ENCODE peak calls at places on chromosomes 16 and 17, in six cellular contexts. One of them, this sample, is unnamed.

GRCh38 chr17:81253358-81254131 is 14.4 kb downstream of the NDUFAF8 start:
- DNase-seq in heart left ventricle: no peak
- DNase-seq in K562: peak; percentile 73
- DNase-seq in body of pancreas: peak; percentile 48
- DNase-seq in uterus: peak; percentile 53
- DNase-seq in stomach: peak; percentile 57
- DNase-seq in this sample: peak; percentile 40

GRCh38 chr17:17186551-17187505 is 19.3 kb downstream of the PLD6 start:
- DNase-seq in uterus: no peak
- DNase-seq in stomach: no peak
- DNase-seq in heart left ventricle: no peak
- DNase-seq in body of pancreas: no peak
- DNase-seq in K562: no peak
- DNase-seq in this sample: no peak

GRCh38 chr16:85389679-85390470 is 223.2 kb upstream of the GSE1 start:
- DNase-seq in stomach: no peak
- DNase-seq in heart left ventricle: no peak
- DNase-seq in body of pancreas: no peak
- DNase-seq in K562: no peak
- DNase-seq in uterus: no peak
- DNase-seq in this sample: no peak

GRCh38 chr17:35540589-35541404 is 3.3 kb upstream of the SLFN12L start:
- DNase-seq in body of pancreas: no peak
- DNase-seq in uterus: peak; percentile 30
- DNase-seq in heart left ventricle: peak; percentile 57
- DNase-seq in stomach: peak; percentile 41
- DNase-seq in K562: no peak
- DNase-seq in this sample: peak; percentile 81

GRCh38 chr17:81470944-81471803 is 41.4 kb downstream of the ACTG1 start:
- DNase-seq in K562: no peak
- DNase-seq in body of pancreas: no peak
- DNase-seq in stomach: no peak
- DNase-seq in heart left ventricle: no peak
- DNase-seq in uterus: no peak
- DNase-seq in this sample: no peak

GRCh38 chr17:40425741-40426140 is 8.0 kb upstream of the TOP2A start:
- DNase-seq in uterus: no peak
- DNase-seq in body of pancreas: no peak
- DNase-seq in K562: no peak
- DNase-seq in heart left ventricle: no peak
- DNase-seq in stomach: no peak
- DNase-seq in this sample: no peak

GRCh38 chr17:75695141-75695829 is 26.0 kb upstream of the ITGB4 start:
- DNase-seq in stomach: no peak
- DNase-seq in heart left ventricle: no peak
- DNase-seq in K562: no peak
- DNase-seq in body of pancreas: no peak
- DNase-seq in uterus: no peak
- DNase-seq in this sample: no peak

GRCh38 chr16:21590287-21590686 is 9.1 kb upstream of the METTL9 start:
- DNase-seq in stomach: no peak
- DNase-seq in heart left ventricle: no peak
- DNase-seq in body of pancreas: no peak
- DNase-seq in K562: no peak
- DNase-seq in uterus: no peak
- DNase-seq in this sample: no peak

GRCh38 chr16:57178793-57179212 is 7.0 kb downstream of the PSME3IP1 start:
- DNase-seq in body of pancreas: no peak
- DNase-seq in stomach: no peak
- DNase-seq in heart left ventricle: no peak
- DNase-seq in uterus: no peak
- DNase-seq in K562: no peak
- DNase-seq in this sample: no peak

DNA sequence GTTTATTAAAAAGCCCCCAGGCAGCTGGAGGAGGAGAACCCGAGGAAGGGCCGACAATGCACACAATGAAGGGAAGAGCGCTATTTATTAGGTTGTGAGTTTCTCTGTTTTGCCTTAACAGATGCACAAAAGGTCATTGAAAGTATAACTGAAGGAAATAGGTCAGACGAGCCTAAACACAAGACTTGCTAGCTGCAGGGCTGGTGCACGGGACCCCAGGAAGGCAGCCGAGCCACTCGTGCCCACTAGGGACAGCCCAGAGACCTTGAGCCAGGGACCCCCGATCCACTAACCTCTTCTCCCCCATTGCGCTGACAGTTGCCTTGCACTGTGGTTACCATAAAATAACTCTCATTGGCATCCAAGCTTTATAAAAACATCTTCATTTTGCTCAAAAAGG is 11.3 kb downstream of the LITAFD start:
- DNase-seq in K562: no peak
- DNase-seq in heart left ventricle: no peak
- DNase-seq in uterus: no peak
- DNase-seq in stomach: no peak
- DNase-seq in body of pancreas: no peak
- DNase-seq in this sample: no peak
- TF ChIP-seq POLR2A in K562: no peak
- TF ChIP-seq POLR2A in heart left ventricle: no peak
- TF ChIP-seq POLR2A in uterus: no peak
- TF ChIP-seq POLR2A in stomach: no peak
- TF ChIP-seq POLR2A in body of pancreas: no peak
- TF ChIP-seq POLR2A in this sample: no peak

DNA sequence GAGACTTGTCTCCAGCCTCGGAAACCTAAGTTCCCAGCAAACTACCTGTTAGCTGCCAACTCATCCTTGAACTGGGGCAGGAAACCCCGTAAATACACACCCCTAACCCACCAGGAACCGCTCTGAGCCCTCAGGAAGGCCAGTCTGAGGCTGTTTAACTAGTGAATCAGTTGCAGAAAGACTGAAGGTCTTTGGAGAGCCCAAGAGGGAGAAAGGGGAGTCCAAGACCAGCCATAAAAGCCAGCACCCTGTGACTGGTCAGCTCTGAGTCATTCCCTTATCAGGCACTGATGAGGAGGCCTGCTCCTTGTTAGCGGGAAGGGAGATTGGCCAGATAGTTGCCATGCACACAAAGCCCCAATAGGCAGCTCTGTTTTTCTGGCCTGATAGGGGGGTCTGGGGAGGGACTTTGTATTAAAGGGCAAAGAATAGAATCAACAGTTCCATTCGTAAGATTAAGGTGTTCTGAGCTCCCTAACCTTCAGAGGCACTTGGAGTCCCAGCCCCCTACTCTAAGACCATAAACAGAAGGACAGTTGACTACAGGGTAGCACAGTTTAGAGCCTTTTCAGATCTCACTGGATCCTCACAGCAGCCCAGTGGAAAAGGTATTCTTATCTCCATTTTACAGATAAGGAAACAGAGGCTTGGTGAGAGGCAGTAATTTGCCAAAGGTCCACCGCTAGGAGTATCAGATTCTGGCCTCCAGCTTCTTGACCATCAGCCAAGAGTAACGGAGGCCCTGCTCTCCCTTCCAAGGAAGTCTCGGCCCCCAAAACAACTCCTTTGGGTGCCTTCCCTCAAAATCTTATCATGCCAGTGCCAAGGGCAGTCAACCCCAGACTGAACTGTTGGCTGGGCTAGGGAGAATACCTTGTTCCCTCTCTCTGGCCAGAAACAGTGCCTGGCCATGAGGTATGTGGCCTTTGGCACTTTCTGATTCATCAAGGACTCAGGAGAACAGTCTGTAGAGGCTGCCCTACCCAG is 2.2 kb upstream of the KRT19 start:
- DNase-seq in stomach: peak; percentile 65
- DNase-seq in body of pancreas: no peak
- DNase-seq in uterus: peak; percentile 90
- DNase-seq in K562: peak; percentile 88
- DNase-seq in heart left ventricle: peak; percentile 16
- DNase-seq in this sample: peak; percentile 90
- TF ChIP-seq POLR2A in stomach: no peak
- TF ChIP-seq POLR2A in body of pancreas: no peak
- TF ChIP-seq POLR2A in uterus: peak; percentile 36
- TF ChIP-seq POLR2A in K562: no peak
- TF ChIP-seq POLR2A in heart left ventricle: no peak
- TF ChIP-seq POLR2A in this sample: no peak

GRCh38 chr17:7548585-7549400 is at the start of gene TNFSF12:
- DNase-seq in heart left ventricle: peak; percentile 87
- DNase-seq in stomach: peak; percentile 55
- DNase-seq in uterus: peak; percentile 68
- DNase-seq in K562: peak; percentile 73
- DNase-seq in body of pancreas: peak; percentile 61
- DNase-seq in this sample: no peak
- TF ChIP-seq POLR2A in heart left ventricle: peak; percentile 61
- TF ChIP-seq POLR2A in stomach: no peak
- TF ChIP-seq POLR2A in uterus: peak; percentile 9
- TF ChIP-seq POLR2A in K562: no peak
- TF ChIP-seq POLR2A in body of pancreas: peak; percentile 51
- TF ChIP-seq POLR2A in this sample: no peak

GRCh38 chr16:87404764-87405625 is 12.9 kb downstream of the MAP1LC3B start:
- DNase-seq in stomach: no peak
- DNase-seq in uterus: no peak
- DNase-seq in body of pancreas: no peak
- DNase-seq in K562: no peak
- DNase-seq in heart left ventricle: no peak
- DNase-seq in this sample: no peak
- TF ChIP-seq POLR2A in stomach: no peak
- TF ChIP-seq POLR2A in uterus: no peak
- TF ChIP-seq POLR2A in body of pancreas: no peak
- TF ChIP-seq POLR2A in K562: peak; percentile 65
- TF ChIP-seq POLR2A in heart left ventricle: no peak
- TF ChIP-seq POLR2A in this sample: peak; percentile 12

DNA sequence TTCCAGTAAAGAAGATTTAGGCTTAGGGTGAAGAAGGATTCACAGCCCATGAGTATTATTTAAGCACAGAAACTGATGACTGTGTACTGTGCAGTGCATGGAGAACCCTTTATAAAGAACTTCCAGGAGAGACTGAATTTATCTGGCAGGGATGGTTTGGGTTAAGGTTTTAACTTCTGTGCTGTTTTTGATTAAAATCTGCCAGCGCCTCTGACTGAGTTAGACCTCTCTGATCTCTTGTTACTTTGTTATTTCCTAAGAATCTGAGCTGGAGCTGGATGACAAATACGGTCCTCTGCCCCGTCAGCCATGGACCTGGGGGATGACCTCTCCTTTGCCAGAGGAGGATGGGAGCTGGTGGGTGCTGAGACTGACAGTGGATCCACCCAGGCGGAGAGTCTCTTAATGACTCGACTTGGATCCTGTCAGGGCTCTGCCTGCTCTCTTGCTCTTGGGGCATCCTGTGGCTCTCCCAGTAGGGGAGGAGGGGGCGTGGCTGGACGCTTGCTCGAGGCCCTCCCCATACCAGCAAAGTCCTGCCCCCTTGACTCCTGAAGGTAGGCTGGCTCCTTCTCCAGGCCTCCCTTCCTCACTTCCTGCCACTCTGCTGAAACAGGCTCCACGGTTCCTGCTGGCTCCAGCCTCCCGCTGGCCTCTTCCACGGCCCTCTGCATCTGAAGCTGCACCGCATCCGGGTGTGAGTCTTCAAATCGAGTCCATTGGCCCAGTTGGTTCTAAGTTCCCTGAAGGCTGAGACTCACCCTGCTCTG is 24.8 kb upstream of the MAP3K14 start:
- DNase-seq in heart left ventricle: peak; percentile 84
- DNase-seq in K562: peak; percentile 81
- DNase-seq in body of pancreas: no peak
- DNase-seq in stomach: no peak
- DNase-seq in uterus: peak; percentile 69
- DNase-seq in this sample: no peak
- TF ChIP-seq POLR2A in heart left ventricle: peak; percentile 60
- TF ChIP-seq POLR2A in K562: no peak
- TF ChIP-seq POLR2A in body of pancreas: no peak
- TF ChIP-seq POLR2A in stomach: no peak
- TF ChIP-seq POLR2A in uterus: no peak
- TF ChIP-seq POLR2A in this sample: no peak

This sample was measured in erythroblast.